ENCODE peak calls at places on chromosomes 13 and 19, in six cellular contexts. E is NCI-H1105 treated with DMSO at 0.1 percent for 48 hours, T is nucleus accumbens, D is COR-L47, Z is amniotic stem cell, I is left lung. O is an unnamed sample.

GRCh38 chr19:18000981-18001836 is 6.8 kb upstream of the ARRDC2 start:
- DNase-seq in E (peak), T (peak), D (peak), Z (peak), I (peak), O (peak)

GRCh38 chr13:97125810-97126738 is 96.1 kb upstream of the MBNL2 start:
- DNase-seq in E (no peak), T (no peak), D (no peak), Z (no peak), I (peak), O (no peak)

GRCh38 chr13:60976367-60976766 is 439.3 kb downstream of the PCDH20 start:
- DNase-seq in E (no peak), T (no peak), D (no peak), Z (no peak), I (no peak), O (no peak)

GRCh38 chr19:35853038-35853756 is 893 bp upstream of the NPHS1 start:
- DNase-seq in E (no peak), T (no peak), D (no peak), Z (no peak), I (no peak), O (no peak)

GRCh38 chr13:38785047-38785446 is 98.2 kb downstream of the FREM2 start:
- DNase-seq in E (no peak), T (no peak), D (no peak), Z (no peak), I (no peak), O (no peak)

GRCh38 chr19:32311371-32311770 is 34.0 kb upstream of the ZNF507 start:
- DNase-seq in E (no peak), T (no peak), D (no peak), Z (no peak), I (no peak), O (no peak)

GRCh38 chr19:7605490-7606222 is 10.0 kb downstream of the CAMSAP3 start:
- DNase-seq in E (no peak), T (no peak), D (no peak), Z (no peak), I (no peak), O (no peak)

GRCh38 chr19:19652482-19653295 is 9.2 kb upstream of the GMIP start:
- DNase-seq in E (no peak), T (no peak), D (no peak), Z (no peak), I (no peak), O (no peak)

GRCh38 chr19:8611391-8611883 is 922 bp upstream of the ADAMTS10 start:
- DNase-seq in E (no peak), T (no peak), D (no peak), Z (no peak), I (no peak), O (no peak)

GRCh38 chr13:48437381-48437780 is 24.5 kb upstream of the LPAR6 start:
- DNase-seq in E (no peak), T (no peak), D (no peak), Z (no peak), I (peak), O (no peak)

GRCh38 chr19:45069056-45069455 is 7.2 kb downstream of the ZNF296 start:
- DNase-seq in E (no peak), T (no peak), D (no peak), Z (no peak), I (no peak), O (no peak)

GRCh38 chr13:47499358-47500150 is 501.5 kb downstream of the SUCLA2 start:
- DNase-seq in E (no peak), T (no peak), D (no peak), Z (peak), I (no peak), O (no peak)